ENCODE peak calls at places on chromosomes 4 and X, in six cellular contexts. G, W, H, F, M and A are unnamed samples.

GRCh38 chrX:115504167-115504566 is 56.8 kb upstream of the PLS3 start:
- DNase-seq in M (no peak), H (no peak), G (no peak), W (no peak), F (no peak), A (no peak)

GRCh38 chrX:51336584-51336983 is 4.0 kb downstream of the NUDT10 start:
- DNase-seq in G (peak), F (peak), W (peak), H (peak), M (no peak), A (peak)

GRCh38 chr4:101020956-101021355 is 326.4 kb downstream of the PPP3CA start:
- DNase-seq in G (peak), F (no peak), M (no peak), W (peak), H (peak), A (peak)

GRCh38 chr4:8297141-8297601 is 27.6 kb downstream of the HTRA3 start:
- DNase-seq in W (no peak), G (no peak), F (no peak), H (no peak), M (no peak), A (no peak)

GRCh38 chrX:4182010-4182806 is 468.8 kb upstream of the PRKX start:
- DNase-seq in G (no peak), W (no peak), F (no peak), H (no peak), M (no peak), A (no peak)

GRCh38 chr4:131613824-131614216 is 1535.3 kb upstream of the PCDH10 start:
- DNase-seq in F (no peak), G (no peak), M (no peak), W (no peak), H (no peak), A (no peak)

GRCh38 chrX:65196758-65197371 is 220.6 kb upstream of the ZC4H2 start:
- DNase-seq in G (no peak), M (no peak), H (no peak), F (peak), W (no peak), A (peak)

GRCh38 chrX:110310896-110311295 is 7.0 kb downstream of the AMMECR1 start:
- DNase-seq in F (no peak), M (peak), G (no peak), W (no peak), H (no peak), A (no peak)

GRCh38 chr4:58061967-58062366 is 951.8 kb upstream of the IGFBP7 start:
- DNase-seq in M (no peak), G (no peak), H (no peak), F (no peak), W (no peak), A (no peak)

GRCh38 chrX:11540532-11541377 is 125.0 kb downstream of the ARHGAP6 start:
- DNase-seq in G (no peak), M (no peak), H (no peak), W (no peak), F (no peak), A (no peak)

GRCh38 chr4:112793033-112793432 is 156.1 kb downstream of the LARP7 start:
- DNase-seq in M (no peak), F (no peak), W (no peak), G (no peak), H (no peak), A (no peak)

GRCh38 chr4:5821665-5822358 is 71.1 kb downstream of the CRMP1 start:
- DNase-seq in F (no peak), W (peak), M (peak), G (peak), H (no peak), A (peak)

GRCh38 chr4:101238706-101239105 is 108.6 kb downstream of the PPP3CA start:
- DNase-seq in G (no peak), H (no peak), F (no peak), W (peak), M (no peak), A (peak)

GRCh38 chr4:7134737-7135388 is 57.5 kb upstream of the SORCS2 start:
- DNase-seq in W (peak), G (no peak), H (no peak), F (peak), M (no peak), A (peak)

GRCh38 chrX:107940095-107940494 is 42.1 kb downstream of the TEX13B start:
- DNase-seq in F (no peak), W (no peak), G (no peak), M (no peak), H (no peak), A (no peak)

GRCh38 chr4:7845493-7846124 is 94.1 kb downstream of the AFAP1 start:
- DNase-seq in M (no peak), H (no peak), W (no peak), G (no peak), F (no peak), A (no peak)

GRCh38 chr4:66704243-66704642 is 841.1 kb downstream of the CENPC start:
- DNase-seq in G (no peak), W (no peak), F (no peak), M (no peak), H (no peak), A (no peak)

GRCh38 chr4:170854097-170854496 is 764.3 kb upstream of the AADAT start:
- DNase-seq in F (no peak), W (no peak), H (no peak), M (no peak), G (no peak), A (no peak)

GRCh38 chrX:67544871-67545771 is 1.3 kb downstream of the AR start:
- DNase-seq in M (no peak), G (no peak), W (peak), F (no peak), H (no peak), A (peak)

GRCh38 chr4:139746430-139746829 is 80.8 kb downstream of the MGST2 start:
- DNase-seq in G (no peak), F (no peak), M (no peak), H (no peak), W (no peak), A (no peak)

GRCh38 chr4:15078682-15079642 is 76.7 kb downstream of the CPEB2 start:
- DNase-seq in G (no peak), W (peak), H (no peak), F (no peak), M (no peak), A (no peak)

GRCh38 chrX:49986058-49986457 is 63.7 kb downstream of the CLCN5 start:
- DNase-seq in H (no peak), M (no peak), W (no peak), F (no peak), G (no peak), A (no peak)

GRCh38 chr4:53015681-53016080 is 153.6 kb downstream of the RASL11B start:
- DNase-seq in G (peak), M (peak), F (peak), H (no peak), W (peak), A (peak)

GRCh38 chrX:65581661-65582339 is 47.2 kb upstream of the LAS1L start:
- DNase-seq in W (peak), H (peak), F (peak), M (peak), G (peak), A (peak)

GRCh38 chr4:26344901-26345300 is 24.1 kb downstream of the RBPJ start:
- DNase-seq in M (no peak), F (no peak), W (no peak), G (no peak), H (no peak), A (no peak)

GRCh38 chrX:104172121-104172520 is 5.9 kb downstream of the FAM199X start:
- DNase-seq in W (no peak), F (no peak), H (no peak), G (no peak), M (no peak), A (no peak)

GRCh38 chr4:55087016-55087929 is 38.1 kb downstream of the KDR start:
- DNase-seq in G (no peak), M (no peak), F (no peak), W (no peak), H (no peak), A (peak)

GRCh38 chr4:78864405-78865024 is 74.7 kb downstream of the PAQR3 start:
- DNase-seq in M (no peak), G (peak), H (peak), F (no peak), W (peak), A (peak)